ENCODE peak calls at places on chromosomes 6 and 20, in ten cellular contexts. K is ovary, F is adrenal gland, S is pancreas, X is A549, P is brain microvascular endothelial cell, D is endodermal cell, U is HepG2, B is lower leg skin, H is coronary artery. I is an unnamed sample.

GRCh38 chr6:119890470-119890869 is 540.9 kb upstream of the MAN1A1 start:
- DNase-seq in K (no peak), F (peak), S (no peak), X (no peak), P (no peak), D (no peak), U (no peak), B (no peak), H (no peak), I (no peak)

GRCh38 chr6:157885211-157885788 is 62.3 kb downstream of the SNX9 start:
- DNase-seq in K (no peak), F (no peak), S (no peak), X (no peak), P (no peak), D (no peak), U (no peak), B (no peak), H (no peak), I (no peak)

GRCh38 chr6:158972241-158973233 is 27.5 kb downstream of the RSPH3 start:
- DNase-seq in K (no peak), F (no peak), S (no peak), X (peak), P (peak), D (no peak), U (peak), B (no peak), H (no peak), I (no peak)

GRCh38 chr6:142926494-142927273 is 18.3 kb downstream of the HIVEP2 start:
- DNase-seq in K (peak), F (peak), S (peak), X (peak), P (peak), D (peak), U (peak), B (peak), H (peak), I (peak)

GRCh38 chr6:14924126-14925024 is 321.5 kb upstream of the JARID2 start:
- DNase-seq in K (no peak), F (no peak), S (no peak), X (no peak), P (no peak), D (peak), U (no peak), B (no peak), H (no peak), I (no peak)

GRCh38 chr20:7196481-7196880 is 429.0 kb downstream of the BMP2 start:
- DNase-seq in K (no peak), F (no peak), S (no peak), X (no peak), P (no peak), D (no peak), U (no peak), B (no peak), H (no peak), I (no peak)

GRCh38 chr6:55557176-55557575 is 21.8 kb downstream of the HMGCLL1 start:
- DNase-seq in K (no peak), F (no peak), S (no peak), X (no peak), P (no peak), D (no peak), U (no peak), B (no peak), H (no peak), I (no peak)

GRCh38 chr6:6505111-6505510 is 83.4 kb upstream of the LY86 start:
- DNase-seq in K (no peak), F (no peak), S (no peak), X (no peak), P (no peak), D (no peak), U (no peak), B (no peak), H (no peak), I (no peak)

GRCh38 chr20:32453467-32454163 is 95.5 kb downstream of the ASXL1 start:
- DNase-seq in K (peak), F (no peak), S (peak), X (no peak), P (no peak), D (no peak), U (no peak), B (no peak), H (no peak), I (no peak)

GRCh38 chr20:17651761-17652388 is 30.2 kb downstream of the RRBP1 start:
- DNase-seq in K (peak), F (no peak), S (peak), X (peak), P (no peak), D (no peak), U (no peak), B (no peak), H (no peak), I (no peak)

GRCh38 chr6:137964876-137965275 is 97.8 kb downstream of the TNFAIP3 start:
- DNase-seq in K (no peak), F (no peak), S (no peak), X (no peak), P (no peak), D (no peak), U (no peak), B (no peak), H (no peak), I (no peak)

GRCh38 chr20:17648782-17649730 is 33.0 kb downstream of the RRBP1 start:
- DNase-seq in K (peak), F (no peak), S (peak), X (peak), P (no peak), D (peak), U (no peak), B (no peak), H (no peak), I (no peak)

GRCh38 chr6:165774903-165775608 is 112.0 kb upstream of the PDE10A start:
- DNase-seq in K (no peak), F (peak), S (no peak), X (no peak), P (peak), D (peak), U (peak), B (no peak), H (no peak), I (peak)

GRCh38 chr6:93575495-93575894 is 156.1 kb upstream of the EPHA7 start:
- DNase-seq in K (no peak), F (no peak), S (no peak), X (no peak), P (no peak), D (no peak), U (no peak), B (no peak), H (no peak), I (no peak)

GRCh38 chr6:110625883-110626282 is 149.5 kb upstream of the SLC22A16 start:
- DNase-seq in K (no peak), F (peak), S (no peak), X (no peak), P (peak), D (no peak), U (no peak), B (no peak), H (no peak), I (no peak)

GRCh38 chr6:33640361-33640760 is 19.2 kb downstream of the ITPR3 start:
- DNase-seq in K (no peak), F (no peak), S (no peak), X (no peak), P (no peak), D (no peak), U (no peak), B (no peak), H (no peak), I (no peak)

GRCh38 chr20:3741846-3742458 is 9.5 kb downstream of the HSPA12B start:
- DNase-seq in K (no peak), F (no peak), S (no peak), X (no peak), P (no peak), D (peak), U (no peak), B (no peak), H (no peak), I (no peak)

GRCh38 chr6:126764104-126764503 is 354.4 kb upstream of the RSPO3 start:
- DNase-seq in K (no peak), F (no peak), S (no peak), X (no peak), P (no peak), D (no peak), U (no peak), B (no peak), H (no peak), I (no peak)

GRCh38 chr20:50580016-50580747 is 70.0 kb downstream of the PTPN1 start:
- DNase-seq in K (peak), F (peak), S (peak), X (peak), P (no peak), D (peak), U (peak), B (peak), H (no peak), I (peak)

GRCh38 chr6:10478187-10479040 is 42.7 kb upstream of the GCNT2 start:
- DNase-seq in K (no peak), F (no peak), S (no peak), X (peak), P (peak), D (no peak), U (peak), B (no peak), H (no peak), I (no peak)

GRCh38 chr20:14956026-14956425 is 618.6 kb upstream of the FLRT3 start:
- DNase-seq in K (no peak), F (no peak), S (no peak), X (peak), P (no peak), D (no peak), U (no peak), B (no peak), H (no peak), I (no peak)

GRCh38 chr20:34663213-34663943 is 13.5 kb downstream of the PIGU start:
- DNase-seq in K (no peak), F (no peak), S (no peak), X (no peak), P (peak), D (no peak), U (no peak), B (no peak), H (no peak), I (no peak)

GRCh38 chr6:87590989-87591388 is 1.1 kb downstream of the ORC3 start:
- DNase-seq in K (no peak), F (no peak), S (no peak), X (no peak), P (no peak), D (no peak), U (no peak), B (no peak), H (no peak), I (no peak)

DNA sequence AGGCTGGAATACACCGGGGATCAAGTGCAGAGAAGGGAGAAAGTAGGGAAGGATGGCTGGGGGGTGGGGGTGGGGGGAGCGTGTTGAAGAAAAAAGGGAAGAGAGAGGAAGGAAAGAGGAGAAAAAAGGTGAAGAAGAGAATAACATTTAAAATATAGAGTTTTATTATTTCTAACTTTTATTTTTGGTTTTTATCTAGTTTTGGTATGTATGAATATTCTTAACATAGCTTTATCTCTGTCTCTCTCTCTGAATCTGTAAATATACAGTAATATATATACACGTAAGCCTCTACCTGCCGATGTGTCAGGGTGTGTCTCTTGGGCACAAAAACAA is 30.0 kb downstream of the HLA-F start:
- DNase-seq in K (no peak), F (no peak), S (no peak), X (no peak), P (no peak), D (no peak), U (no peak), B (peak), H (no peak), I (no peak)
- TF ChIP-seq CTCF in K (no peak), F (no peak), S (no peak), X (no peak), P (no peak), D (no peak), U (no peak), B (no peak), H (no peak), I (no peak)

GRCh38 chr6:47701374-47701773 is 3.0 kb downstream of the ADGRF4 start:
- DNase-seq in K (no peak), F (no peak), S (no peak), X (peak), P (no peak), D (no peak), U (no peak), B (no peak), H (no peak), I (no peak)

GRCh38 chr6:47698342-47698787 is at the start of gene ADGRF4:
- DNase-seq in K (no peak), F (peak), S (no peak), X (peak), P (peak), D (no peak), U (no peak), B (no peak), H (no peak), I (no peak)

GRCh38 chr6:47700051-47700450 is 1.7 kb downstream of the ADGRF4 start:
- DNase-seq in K (no peak), F (peak), S (no peak), X (peak), P (peak), D (no peak), U (no peak), B (no peak), H (no peak), I (no peak)

GRCh38 chr6:47697925-47698324 is 455 bp upstream of the ADGRF4 start:
- DNase-seq in K (no peak), F (no peak), S (no peak), X (no peak), P (no peak), D (no peak), U (no peak), B (no peak), H (no peak), I (no peak)

GRCh38 chr6:47700596-47700995 is 2.2 kb downstream of the ADGRF4 start:
- DNase-seq in K (no peak), F (no peak), S (no peak), X (no peak), P (no peak), D (no peak), U (no peak), B (no peak), H (no peak), I (no peak)
- H3K4me3 ChIP-seq in K (no peak), F (no peak), S (no peak), X (no peak), P (no peak), D (peak), U (no peak), B (no peak), H (no peak), I (no peak)

GRCh38 chr6:44219815-44220784 is 3.3 kb upstream of the SLC29A1 start:
- DNase-seq in K (no peak), F (no peak), S (no peak), X (no peak), P (no peak), D (no peak), U (no peak), B (no peak), H (no peak), I (no peak)
- TF ChIP-seq CTCF in K (no peak), F (no peak), S (no peak), X (no peak), P (no peak), D (peak), U (no peak), B (no peak), H (no peak), I (no peak)

GRCh38 chr6:160766657-160767018 is 64.6 kb downstream of the PLG start:
- DNase-seq in K (no peak), F (no peak), S (no peak), X (no peak), P (no peak), D (no peak), U (no peak), B (no peak), H (no peak), I (no peak)
- H3K4me3 ChIP-seq in K (peak), F (no peak), S (peak), X (peak), P (no peak), D (peak), U (no peak), B (no peak), H (peak), I (no peak)

GRCh38 chr6:47157653-47158219 is 115.6 kb upstream of the ADGRF1 start:
- DNase-seq in K (no peak), F (no peak), S (no peak), X (no peak), P (no peak), D (no peak), U (no peak), B (no peak), H (no peak), I (no peak)
- TF ChIP-seq CTCF in K (no peak), F (no peak), S (no peak), X (no peak), P (no peak), D (no peak), U (no peak), B (no peak), H (no peak), I (no peak)

GRCh38 chr6:150143521-150144293 is 863 bp downstream of the PPP1R14C start:
- DNase-seq in K (no peak), F (no peak), S (peak), X (no peak), P (no peak), D (peak), U (no peak), B (no peak), H (no peak), I (no peak)

GRCh38 chr6:150142657-150143501 is at the start of gene PPP1R14C:
- DNase-seq in K (no peak), F (no peak), S (peak), X (no peak), P (no peak), D (peak), U (no peak), B (no peak), H (no peak), I (peak)

GRCh38 chr6:150144294-150144868 is 1.5 kb downstream of the PPP1R14C start:
- DNase-seq in K (no peak), F (no peak), S (no peak), X (no peak), P (no peak), D (no peak), U (no peak), B (no peak), H (no peak), I (no peak)

GRCh38 chr6:150140236-150140969 is 2.4 kb upstream of the PPP1R14C start:
- DNase-seq in K (no peak), F (no peak), S (no peak), X (no peak), P (no peak), D (no peak), U (no peak), B (no peak), H (no peak), I (no peak)

GRCh38 chr6:150142304-150142656 is 564 bp upstream of the PPP1R14C start:
- DNase-seq in K (no peak), F (no peak), S (no peak), X (no peak), P (no peak), D (no peak), U (no peak), B (no peak), H (no peak), I (peak)
- H3K4me3 ChIP-seq in K (peak), F (no peak), S (peak), X (peak), P (peak), D (peak), U (no peak), B (peak), H (peak), I (peak)

DNA sequence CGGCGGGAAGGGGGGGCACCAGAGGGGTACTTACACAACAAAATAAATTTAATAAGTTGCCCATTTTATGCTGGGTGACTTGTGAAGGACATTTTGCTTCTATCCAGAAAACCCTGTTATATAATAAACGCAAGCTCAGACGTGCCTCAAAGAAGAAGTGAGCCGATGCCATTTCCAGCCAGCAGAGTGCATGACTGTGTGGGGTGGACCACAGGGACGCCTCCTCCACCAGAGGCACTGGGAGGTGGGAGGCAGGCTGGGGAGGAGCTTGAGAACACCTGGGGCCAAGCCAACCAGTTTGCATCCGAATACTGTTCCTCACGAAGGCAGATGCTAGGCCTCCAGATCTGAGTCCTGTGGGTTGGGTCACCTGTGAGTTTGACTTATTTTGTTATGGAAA is 363.9 kb downstream of the RNGTT start:
- DNase-seq in K (no peak), F (no peak), S (no peak), X (no peak), P (no peak), D (peak), U (peak), B (no peak), H (no peak), I (no peak)
- TF ChIP-seq CTCF in K (no peak), F (no peak), S (no peak), X (no peak), P (no peak), D (peak), U (peak), B (no peak), H (no peak), I (no peak)

DNA sequence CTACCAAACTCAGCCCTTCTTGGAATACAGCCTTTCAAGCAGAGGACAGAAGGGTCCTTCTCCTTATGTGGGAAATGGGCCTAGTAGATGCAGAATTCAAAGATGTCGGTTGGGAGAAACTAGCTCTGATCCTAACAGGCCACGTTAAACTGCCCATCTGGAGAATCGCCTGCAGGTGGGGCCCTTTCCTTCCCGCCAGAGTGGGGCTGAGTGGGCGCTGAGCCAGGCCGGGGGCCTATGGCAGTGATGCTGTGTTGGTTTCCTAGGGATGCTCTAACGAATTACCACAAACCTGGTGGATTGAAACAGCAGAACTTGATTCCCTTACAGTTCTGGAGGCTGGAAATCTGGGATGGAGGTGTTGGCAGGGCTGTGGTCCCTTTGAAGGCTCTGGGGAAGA is 9.1 kb downstream of the MAPK13 start:
- DNase-seq in K (no peak), F (no peak), S (no peak), X (no peak), P (no peak), D (peak), U (no peak), B (no peak), H (no peak), I (no peak)
- H3K4me3 ChIP-seq in K (no peak), F (no peak), S (no peak), X (no peak), P (no peak), D (no peak), U (no peak), B (no peak), H (no peak), I (no peak)

GRCh38 chr20:64024141-64024990 is 11.6 kb upstream of the C20orf204 start:
- DNase-seq in K (no peak), F (no peak), S (no peak), X (no peak), P (no peak), D (peak), U (peak), B (no peak), H (no peak), I (no peak)

GRCh38 chr20:64022671-64023070 is 13.3 kb upstream of the C20orf204 start:
- DNase-seq in K (no peak), F (no peak), S (no peak), X (no peak), P (no peak), D (peak), U (no peak), B (no peak), H (no peak), I (no peak)

GRCh38 chr20:64021124-64021975 is 14.6 kb upstream of the C20orf204 start:
- DNase-seq in K (no peak), F (no peak), S (no peak), X (no peak), P (no peak), D (no peak), U (no peak), B (no peak), H (no peak), I (no peak)

GRCh38 chr20:64025101-64025825 is 10.7 kb upstream of the C20orf204 start:
- DNase-seq in K (no peak), F (no peak), S (no peak), X (no peak), P (no peak), D (peak), U (no peak), B (no peak), H (no peak), I (no peak)

DNA sequence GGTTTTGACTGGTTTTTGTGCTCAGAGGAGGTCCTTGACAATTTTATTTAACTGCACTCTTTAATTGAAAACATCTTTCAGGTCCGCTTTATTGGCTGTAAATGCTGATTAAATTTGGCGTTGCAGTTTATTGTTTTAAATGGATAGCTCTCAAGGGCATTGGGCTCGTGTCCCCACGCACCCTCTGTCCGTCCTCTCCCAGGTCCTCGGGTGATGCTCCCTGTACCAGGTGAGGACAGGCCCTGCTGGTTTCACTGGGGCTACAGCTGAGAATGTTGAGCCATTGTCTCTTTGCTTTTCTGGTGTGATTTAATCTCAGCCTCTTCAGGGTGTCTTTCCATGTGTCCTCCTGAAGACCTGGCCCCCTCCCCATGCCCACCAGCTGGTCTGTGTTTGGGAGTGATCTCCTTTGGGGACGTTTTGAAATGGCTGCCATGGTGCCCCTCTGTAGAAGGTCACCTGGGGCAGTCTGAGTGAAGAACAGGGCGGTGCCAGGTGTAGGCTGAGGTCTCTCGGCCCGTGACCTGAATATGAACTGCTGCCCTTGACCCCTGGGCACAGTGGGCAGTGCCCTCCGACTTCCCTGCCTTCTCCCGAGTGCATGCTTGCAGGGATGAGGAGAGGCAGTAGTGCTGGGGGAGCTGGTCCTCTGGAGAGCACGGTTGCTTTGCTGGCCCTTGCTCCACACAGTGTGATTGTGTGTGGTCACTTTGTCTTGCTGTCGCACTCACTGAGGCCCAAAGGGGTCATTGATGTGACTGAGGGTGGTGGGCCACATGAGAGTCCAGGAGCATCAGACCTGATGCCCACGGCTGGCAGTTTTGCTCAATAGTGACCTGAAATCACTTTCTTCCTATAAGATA is 12.5 kb upstream of the C20orf204 start:
- DNase-seq in K (no peak), F (no peak), S (no peak), X (no peak), P (no peak), D (no peak), U (no peak), B (no peak), H (no peak), I (no peak)
- TF ChIP-seq CTCF in K (no peak), F (no peak), S (no peak), X (no peak), P (no peak), D (no peak), U (peak), B (no peak), H (no peak), I (no peak)

I was measured in lung.